ENCODE peak calls at places on chromosomes 4 and X, in seven cellular contexts. Y is effector memory CD4-positive, alpha-beta T cell; G is GM23248; R is mesendoderm; J is psoas muscle; U is cardiac muscle cell; E is PC-3. H is an unnamed sample.

GRCh38 chrX:100973411-100973810 is 3.9 kb downstream of the ARL13A start:
- DNase-seq in E (peak), Y (no peak), J (no peak), R (no peak), G (peak), U (no peak), H (no peak)

GRCh38 chrX:140180585-140180984 is 215.3 kb upstream of the CXorf66 start:
- DNase-seq in Y (no peak), G (peak), R (no peak), J (no peak), E (peak), U (no peak), H (no peak)

GRCh38 chrX:1391707-1392375 is at the start of gene SLC25A6:
- DNase-seq in U (peak), G (peak), R (peak), J (peak), Y (peak), E (peak), H (peak)

GRCh38 chrX:121869876-121870477 is 822.6 kb downstream of the GLUD2 start:
- DNase-seq in G (no peak), E (no peak), J (no peak), R (no peak), U (no peak), Y (no peak), H (no peak)

GRCh38 chr4:113958766-113959540 is 20.5 kb downstream of the ARSJ start:
- DNase-seq in U (no peak), Y (no peak), G (peak), E (peak), J (no peak), R (peak), H (no peak)

GRCh38 chrX:40479777-40480318 is 100.9 kb upstream of the ATP6AP2 start:
- DNase-seq in U (no peak), G (no peak), E (no peak), R (no peak), Y (no peak), J (no peak), H (no peak)

GRCh38 chrX:8913665-8914409 is 112.7 kb upstream of the FAM9A start:
- DNase-seq in G (peak), J (no peak), Y (no peak), E (no peak), U (no peak), R (no peak), H (peak)

GRCh38 chr4:9867746-9868425 is 86.5 kb downstream of the DRD5 start:
- DNase-seq in Y (no peak), E (no peak), U (no peak), J (no peak), R (no peak), G (no peak), H (no peak)

GRCh38 chrX:13334491-13334890 is 14.6 kb upstream of the ATXN3L start:
- DNase-seq in U (no peak), G (no peak), E (no peak), R (peak), Y (no peak), J (no peak), H (no peak)

GRCh38 chr4:112127736-112128322 is 17.4 kb upstream of the FAM241A start:
- DNase-seq in E (peak), U (no peak), Y (no peak), G (peak), J (no peak), R (peak), H (no peak)

GRCh38 chrX:103774070-103774642 is 2.5 kb upstream of the PLP1 start:
- DNase-seq in U (peak), G (peak), Y (no peak), J (no peak), E (peak), R (no peak), H (no peak)

DNA sequence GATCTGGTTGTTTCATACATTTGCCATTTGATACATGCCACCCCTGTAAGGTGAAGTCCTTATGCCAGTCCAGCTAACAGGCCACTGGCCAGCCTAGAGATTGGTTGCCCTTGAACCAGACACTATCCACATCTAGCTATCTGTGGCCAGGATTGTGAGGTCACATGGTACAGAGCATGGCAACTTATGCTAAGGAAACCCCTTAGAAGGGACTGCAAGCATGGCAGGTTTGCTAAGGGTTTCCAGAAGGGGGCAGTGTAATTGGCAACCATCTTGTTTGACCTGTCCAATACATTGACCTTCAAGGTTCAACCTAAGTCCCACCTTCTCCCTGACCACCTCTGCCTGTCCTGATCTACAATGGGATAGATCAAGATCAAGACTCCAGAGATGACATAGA is 47.5 kb downstream of the SMC1A start:
- DNase-seq in Y (no peak), J (no peak), G (no peak), U (no peak), R (no peak), E (no peak), H (no peak)
- H3K27ac ChIP-seq in Y (no peak), J (no peak), G (no peak), U (no peak), R (no peak), E (no peak), H (no peak)

GRCh38 chr4:98937977-98938376 is 9.0 kb upstream of the EIF4E start:
- DNase-seq in G (peak), E (no peak), J (no peak), U (no peak), R (peak), Y (no peak), H (no peak)
- H3K27ac ChIP-seq in G (peak), E (no peak), J (no peak), U (no peak), R (no peak), Y (no peak), H (no peak)

GRCh38 chr4:2587215-2587823 is 50.9 kb downstream of the FAM193A start:
- DNase-seq in U (no peak), E (no peak), Y (no peak), R (no peak), J (no peak), G (peak), H (no peak)

GRCh38 chr4:2579910-2580309 is 43.5 kb downstream of the FAM193A start:
- DNase-seq in G (no peak), E (no peak), J (no peak), U (no peak), R (no peak), Y (no peak), H (no peak)

GRCh38 chr4:2583092-2583491 is 46.6 kb downstream of the FAM193A start:
- DNase-seq in J (no peak), R (no peak), U (no peak), Y (no peak), G (no peak), E (no peak), H (no peak)

GRCh38 chr4:2586502-2586901 is 50.1 kb downstream of the FAM193A start:
- DNase-seq in J (no peak), Y (no peak), R (no peak), U (no peak), G (no peak), E (no peak), H (no peak)

GRCh38 chr4:2583517-2583916 is 47.1 kb downstream of the FAM193A start:
- DNase-seq in U (no peak), R (no peak), E (peak), J (no peak), Y (no peak), G (peak), H (no peak)
- H3K27ac ChIP-seq in U (peak), R (no peak), E (peak), J (peak), Y (no peak), G (peak), H (no peak)

DNA sequence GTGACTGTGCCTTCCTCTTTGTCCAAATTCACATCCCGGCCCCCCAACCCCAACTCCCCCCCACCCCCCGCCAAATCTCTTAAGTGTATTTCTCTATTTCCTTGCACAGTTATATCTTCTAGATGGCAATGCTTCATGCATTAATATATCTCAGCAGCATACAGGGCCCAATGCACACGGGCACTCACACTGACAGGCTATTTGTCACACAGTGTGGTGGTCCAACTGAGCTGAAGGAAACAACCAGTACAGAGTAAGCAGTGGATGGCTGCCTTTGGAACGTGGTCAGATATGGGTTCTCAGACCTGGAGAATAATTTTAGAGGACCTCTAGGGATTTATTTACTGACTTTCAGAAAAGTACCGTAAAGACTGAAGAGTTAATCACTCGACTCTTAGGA is 684 bp downstream of the EXOC1 start:
- DNase-seq in E (peak), J (no peak), G (peak), Y (no peak), U (peak), R (no peak), H (no peak)
- H3K27ac ChIP-seq in E (no peak), J (peak), G (peak), Y (peak), U (peak), R (no peak), H (peak)